ENCODE peak calls at places on chromosomes 1 and 21, in ten cellular contexts. One of them, this sample, is unnamed.

GRCh38 chr1:116292929-116293725 is 79.9 kb upstream of the ATP1A1 start:
- DNase-seq in lower leg skin: no peak
- DNase-seq in HFF-Myc: no peak
- DNase-seq in RWPE1: no peak
- DNase-seq in osteoblast: no peak
- DNase-seq in suprapubic skin: no peak
- DNase-seq in fibroblast of mammary gland: no peak
- DNase-seq in fibroblast of pulmonary artery: no peak
- DNase-seq in foreskin fibroblast: no peak
- DNase-seq in body of pancreas: no peak
- DNase-seq in this sample: no peak

GRCh38 chr21:34073032-34073748 is at the start of the genes MRPS6 and SLC5A3:
- DNase-seq in lower leg skin: peak
- DNase-seq in RWPE1: peak
- DNase-seq in fibroblast of mammary gland: peak
- DNase-seq in body of pancreas: peak
- DNase-seq in HFF-Myc: peak
- DNase-seq in foreskin fibroblast: peak
- DNase-seq in osteoblast: peak
- DNase-seq in fibroblast of pulmonary artery: peak
- DNase-seq in suprapubic skin: peak
- DNase-seq in this sample: peak

GRCh38 chr1:54117815-54118563 is 34.8 kb downstream of the CDCP2 start:
- DNase-seq in foreskin fibroblast: no peak
- DNase-seq in HFF-Myc: no peak
- DNase-seq in fibroblast of pulmonary artery: no peak
- DNase-seq in lower leg skin: no peak
- DNase-seq in fibroblast of mammary gland: peak
- DNase-seq in RWPE1: peak
- DNase-seq in body of pancreas: no peak
- DNase-seq in osteoblast: peak
- DNase-seq in suprapubic skin: no peak
- DNase-seq in this sample: no peak

GRCh38 chr1:75257424-75257823 is 123.2 kb downstream of the LHX8 start:
- DNase-seq in body of pancreas: no peak
- DNase-seq in osteoblast: no peak
- DNase-seq in suprapubic skin: no peak
- DNase-seq in fibroblast of pulmonary artery: no peak
- DNase-seq in RWPE1: no peak
- DNase-seq in foreskin fibroblast: no peak
- DNase-seq in HFF-Myc: no peak
- DNase-seq in fibroblast of mammary gland: no peak
- DNase-seq in lower leg skin: no peak
- DNase-seq in this sample: no peak

GRCh38 chr1:33661791-33662190 is 189.3 kb downstream of the ZSCAN20 start:
- DNase-seq in body of pancreas: no peak
- DNase-seq in suprapubic skin: no peak
- DNase-seq in RWPE1: no peak
- DNase-seq in foreskin fibroblast: no peak
- DNase-seq in lower leg skin: no peak
- DNase-seq in fibroblast of pulmonary artery: no peak
- DNase-seq in osteoblast: no peak
- DNase-seq in HFF-Myc: no peak
- DNase-seq in fibroblast of mammary gland: no peak
- DNase-seq in this sample: no peak

GRCh38 chr1:221925947-221926346 is 184.1 kb upstream of the DUSP10 start:
- DNase-seq in osteoblast: peak
- DNase-seq in fibroblast of pulmonary artery: no peak
- DNase-seq in fibroblast of mammary gland: no peak
- DNase-seq in lower leg skin: no peak
- DNase-seq in suprapubic skin: no peak
- DNase-seq in body of pancreas: no peak
- DNase-seq in foreskin fibroblast: no peak
- DNase-seq in HFF-Myc: no peak
- DNase-seq in RWPE1: no peak
- DNase-seq in this sample: no peak

GRCh38 chr21:45642122-45642813 is 1.3 kb upstream of the PCBP3 start:
- DNase-seq in suprapubic skin: no peak
- DNase-seq in foreskin fibroblast: no peak
- DNase-seq in body of pancreas: no peak
- DNase-seq in osteoblast: peak
- DNase-seq in fibroblast of pulmonary artery: no peak
- DNase-seq in RWPE1: no peak
- DNase-seq in fibroblast of mammary gland: no peak
- DNase-seq in HFF-Myc: no peak
- DNase-seq in lower leg skin: no peak
- DNase-seq in this sample: no peak

GRCh38 chr1:184641894-184642293 is 112.8 kb downstream of the EDEM3 start:
- DNase-seq in fibroblast of pulmonary artery: no peak
- DNase-seq in HFF-Myc: no peak
- DNase-seq in osteoblast: no peak
- DNase-seq in fibroblast of mammary gland: no peak
- DNase-seq in suprapubic skin: no peak
- DNase-seq in foreskin fibroblast: no peak
- DNase-seq in RWPE1: no peak
- DNase-seq in body of pancreas: no peak
- DNase-seq in lower leg skin: no peak
- DNase-seq in this sample: no peak

GRCh38 chr1:17581389-17582123 is 42.1 kb downstream of the ARHGEF10L start:
- DNase-seq in lower leg skin: no peak
- DNase-seq in foreskin fibroblast: no peak
- DNase-seq in osteoblast: no peak
- DNase-seq in RWPE1: no peak
- DNase-seq in body of pancreas: no peak
- DNase-seq in HFF-Myc: no peak
- DNase-seq in suprapubic skin: no peak
- DNase-seq in fibroblast of pulmonary artery: no peak
- DNase-seq in fibroblast of mammary gland: no peak
- DNase-seq in this sample: no peak

GRCh38 chr1:18486195-18486594 is 5.5 kb downstream of the KLHDC7A start:
- DNase-seq in fibroblast of pulmonary artery: no peak
- DNase-seq in fibroblast of mammary gland: no peak
- DNase-seq in suprapubic skin: no peak
- DNase-seq in lower leg skin: peak
- DNase-seq in body of pancreas: no peak
- DNase-seq in foreskin fibroblast: no peak
- DNase-seq in osteoblast: no peak
- DNase-seq in HFF-Myc: no peak
- DNase-seq in RWPE1: no peak
- DNase-seq in this sample: no peak

GRCh38 chr21:41895643-41896493 is 16.7 kb upstream of the PRDM15 start:
- DNase-seq in lower leg skin: no peak
- DNase-seq in body of pancreas: no peak
- DNase-seq in foreskin fibroblast: no peak
- DNase-seq in RWPE1: no peak
- DNase-seq in HFF-Myc: no peak
- DNase-seq in osteoblast: peak
- DNase-seq in fibroblast of mammary gland: no peak
- DNase-seq in suprapubic skin: no peak
- DNase-seq in fibroblast of pulmonary artery: no peak
- DNase-seq in this sample: no peak

GRCh38 chr1:89149229-89149628 is 23.3 kb upstream of the GBP2 start:
- DNase-seq in HFF-Myc: no peak
- DNase-seq in fibroblast of pulmonary artery: peak
- DNase-seq in RWPE1: no peak
- DNase-seq in fibroblast of mammary gland: peak
- DNase-seq in foreskin fibroblast: peak
- DNase-seq in lower leg skin: no peak
- DNase-seq in suprapubic skin: no peak
- DNase-seq in osteoblast: peak
- DNase-seq in body of pancreas: peak
- DNase-seq in this sample: no peak

GRCh38 chr1:237387144-237387505 is 345.1 kb downstream of the RYR2 start:
- DNase-seq in lower leg skin: no peak
- DNase-seq in fibroblast of pulmonary artery: no peak
- DNase-seq in osteoblast: no peak
- DNase-seq in fibroblast of mammary gland: no peak
- DNase-seq in suprapubic skin: no peak
- DNase-seq in body of pancreas: no peak
- DNase-seq in HFF-Myc: no peak
- DNase-seq in RWPE1: no peak
- DNase-seq in foreskin fibroblast: no peak
- DNase-seq in this sample: no peak

GRCh38 chr1:237390798-237391197 is 348.8 kb downstream of the RYR2 start:
- DNase-seq in HFF-Myc: no peak
- DNase-seq in lower leg skin: no peak
- DNase-seq in RWPE1: no peak
- DNase-seq in suprapubic skin: no peak
- DNase-seq in body of pancreas: no peak
- DNase-seq in fibroblast of mammary gland: peak
- DNase-seq in osteoblast: no peak
- DNase-seq in fibroblast of pulmonary artery: peak
- DNase-seq in foreskin fibroblast: no peak
- DNase-seq in this sample: no peak

GRCh38 chr1:237383825-237384612 is 342.0 kb downstream of the RYR2 start:
- DNase-seq in body of pancreas: peak
- DNase-seq in lower leg skin: no peak
- DNase-seq in RWPE1: no peak
- DNase-seq in fibroblast of pulmonary artery: peak
- DNase-seq in suprapubic skin: no peak
- DNase-seq in foreskin fibroblast: no peak
- DNase-seq in osteoblast: peak
- DNase-seq in HFF-Myc: no peak
- DNase-seq in fibroblast of mammary gland: peak
- DNase-seq in this sample: no peak

GRCh38 chr1:237386362-237387143 is 344.6 kb downstream of the RYR2 start:
- DNase-seq in suprapubic skin: no peak
- DNase-seq in fibroblast of mammary gland: peak
- DNase-seq in RWPE1: peak
- DNase-seq in fibroblast of pulmonary artery: peak
- DNase-seq in foreskin fibroblast: peak
- DNase-seq in osteoblast: no peak
- DNase-seq in HFF-Myc: no peak
- DNase-seq in body of pancreas: no peak
- DNase-seq in lower leg skin: no peak
- DNase-seq in this sample: no peak
- TF ChIP-seq CTCF in suprapubic skin: no peak
- TF ChIP-seq CTCF in fibroblast of mammary gland: peak
- TF ChIP-seq CTCF in RWPE1: peak
- TF ChIP-seq CTCF in fibroblast of pulmonary artery: peak
- TF ChIP-seq CTCF in foreskin fibroblast: peak
- TF ChIP-seq CTCF in osteoblast: peak
- TF ChIP-seq CTCF in HFF-Myc: peak
- TF ChIP-seq CTCF in body of pancreas: peak
- TF ChIP-seq CTCF in lower leg skin: no peak
- TF ChIP-seq CTCF in this sample: peak

DNA sequence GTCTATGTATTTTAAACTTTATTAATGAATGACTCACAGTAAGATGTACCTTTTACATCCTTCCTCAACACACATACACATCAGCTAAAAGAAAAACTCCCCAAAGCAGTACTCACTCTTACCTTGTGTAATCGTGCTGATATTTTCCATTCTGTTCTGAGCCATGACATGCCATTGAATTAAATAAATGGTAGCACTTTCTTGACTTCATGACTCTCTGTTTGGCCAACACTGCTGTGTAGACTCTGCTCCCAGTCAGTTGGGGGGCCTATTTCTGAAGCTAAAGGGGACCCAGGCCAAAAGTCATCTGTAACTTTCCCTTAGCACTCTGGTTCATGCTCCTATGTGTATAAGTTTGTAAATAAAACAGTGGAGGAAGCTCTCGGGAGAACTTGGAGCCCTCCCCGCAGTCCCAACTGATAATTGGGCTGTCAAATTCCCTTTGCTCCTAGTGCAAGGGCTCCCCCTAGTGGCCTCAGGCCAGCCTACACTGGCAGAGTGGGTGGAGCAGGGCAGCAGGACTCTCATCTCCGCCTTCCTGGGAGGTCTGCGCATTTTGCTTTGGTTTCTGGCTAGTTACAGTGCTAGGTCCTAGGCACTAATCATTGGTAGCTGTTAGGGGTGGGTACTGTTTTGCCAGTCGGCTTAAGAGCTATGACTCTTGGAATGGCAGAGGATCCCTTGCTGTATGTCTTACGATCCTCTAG is 1.7 kb upstream of the FYB2 start:
- DNase-seq in body of pancreas: peak
- DNase-seq in fibroblast of mammary gland: peak
- DNase-seq in HFF-Myc: peak
- DNase-seq in suprapubic skin: peak
- DNase-seq in osteoblast: peak
- DNase-seq in foreskin fibroblast: peak
- DNase-seq in lower leg skin: peak
- DNase-seq in fibroblast of pulmonary artery: peak
- DNase-seq in RWPE1: peak
- DNase-seq in this sample: peak
- TF ChIP-seq CTCF in body of pancreas: peak
- TF ChIP-seq CTCF in fibroblast of mammary gland: peak
- TF ChIP-seq CTCF in HFF-Myc: peak
- TF ChIP-seq CTCF in suprapubic skin: peak
- TF ChIP-seq CTCF in osteoblast: peak
- TF ChIP-seq CTCF in foreskin fibroblast: peak
- TF ChIP-seq CTCF in lower leg skin: no peak
- TF ChIP-seq CTCF in fibroblast of pulmonary artery: peak
- TF ChIP-seq CTCF in RWPE1: peak
- TF ChIP-seq CTCF in this sample: peak

DNA sequence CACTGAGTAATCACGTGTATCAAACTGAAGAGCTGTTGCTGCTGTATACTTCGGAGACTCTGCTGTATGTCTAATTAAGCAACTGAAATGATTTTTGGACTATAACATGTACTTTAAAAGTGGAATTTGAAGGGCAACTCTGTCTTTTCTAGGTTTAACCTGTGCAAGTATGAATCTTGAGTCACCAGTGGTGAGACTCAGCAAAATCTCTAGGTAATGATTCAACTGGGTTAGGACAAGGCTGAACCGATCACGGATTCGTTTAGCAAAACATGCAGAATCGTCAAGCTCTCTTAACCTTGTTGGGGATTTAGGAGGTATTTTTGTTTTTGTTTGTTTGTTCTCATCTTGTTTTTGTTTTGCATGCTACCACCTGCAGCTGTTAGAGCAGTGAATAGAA is 149.6 kb downstream of the CYYR1 start:
- DNase-seq in HFF-Myc: no peak
- DNase-seq in foreskin fibroblast: no peak
- DNase-seq in lower leg skin: no peak
- DNase-seq in osteoblast: no peak
- DNase-seq in suprapubic skin: no peak
- DNase-seq in fibroblast of mammary gland: no peak
- DNase-seq in body of pancreas: no peak
- DNase-seq in RWPE1: no peak
- DNase-seq in fibroblast of pulmonary artery: no peak
- DNase-seq in this sample: no peak
- TF ChIP-seq CTCF in HFF-Myc: no peak
- TF ChIP-seq CTCF in foreskin fibroblast: no peak
- TF ChIP-seq CTCF in lower leg skin: no peak
- TF ChIP-seq CTCF in osteoblast: no peak
- TF ChIP-seq CTCF in suprapubic skin: no peak
- TF ChIP-seq CTCF in fibroblast of mammary gland: no peak
- TF ChIP-seq CTCF in body of pancreas: no peak
- TF ChIP-seq CTCF in RWPE1: no peak
- TF ChIP-seq CTCF in fibroblast of pulmonary artery: no peak
- TF ChIP-seq CTCF in this sample: no peak

DNA sequence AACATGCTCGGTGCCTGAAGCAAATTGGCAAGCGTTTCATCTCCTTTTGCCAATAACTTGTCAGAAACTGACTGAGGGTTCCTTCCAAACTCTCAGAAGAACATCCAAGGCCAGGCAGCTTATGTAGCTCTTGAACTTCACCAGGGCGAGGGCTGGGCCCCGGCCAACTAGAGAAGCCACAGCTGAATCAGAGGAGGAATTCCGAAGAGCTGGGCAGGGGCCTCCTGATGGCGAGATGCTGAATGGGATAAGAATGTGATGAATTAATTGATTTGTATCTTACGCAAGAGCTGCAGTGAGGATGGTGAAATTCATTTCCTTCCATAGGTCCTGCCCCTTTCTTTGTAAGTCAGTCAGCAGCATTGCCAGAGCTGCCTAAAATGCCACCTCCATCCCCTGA is 345.8 kb downstream of the KIF26B start:
- DNase-seq in HFF-Myc: peak
- DNase-seq in RWPE1: peak
- DNase-seq in foreskin fibroblast: peak
- DNase-seq in osteoblast: no peak
- DNase-seq in fibroblast of mammary gland: peak
- DNase-seq in lower leg skin: no peak
- DNase-seq in suprapubic skin: no peak
- DNase-seq in fibroblast of pulmonary artery: peak
- DNase-seq in body of pancreas: peak
- DNase-seq in this sample: no peak
- TF ChIP-seq CTCF in HFF-Myc: no peak
- TF ChIP-seq CTCF in RWPE1: no peak
- TF ChIP-seq CTCF in foreskin fibroblast: no peak
- TF ChIP-seq CTCF in osteoblast: peak
- TF ChIP-seq CTCF in fibroblast of mammary gland: peak
- TF ChIP-seq CTCF in lower leg skin: no peak
- TF ChIP-seq CTCF in suprapubic skin: no peak
- TF ChIP-seq CTCF in fibroblast of pulmonary artery: no peak
- TF ChIP-seq CTCF in body of pancreas: no peak
- TF ChIP-seq CTCF in this sample: no peak

This sample was measured in progenitor cell of endocrine pancreas.